ENCODE peak calls at places on chromosomes 2 and 18, in ten cellular contexts. I is fibroblast of villous mesenchyme; R is thoracic aorta; A is left lung; K is astrocyte of the spinal cord; F is SK-N-SH; D is dorsolateral prefrontal cortex; M is CD4-positive, alpha-beta T cell; N is neural crest cell; L is GM10248. G is an unnamed sample.

GRCh38 chr2:237563816-237564215 is 2.6 kb upstream of the PRLH start:
- DNase-seq in D (no peak), A (no peak), N (peak; percentile 29), F (no peak), I (peak; percentile 36), M (no peak), L (no peak), R (no peak), K (no peak), G (no peak)

GRCh38 chr2:100752628-100753333 is 67.2 kb upstream of the NPAS2 start:
- DNase-seq in I (peak; percentile 89), K (peak; percentile 76), R (no peak), D (no peak), L (no peak), M (no peak), A (no peak), F (no peak), N (no peak), G (no peak)

GRCh38 chr2:24818721-24819167 is 25.5 kb downstream of the CENPO start:
- DNase-seq in L (no peak), K (peak; percentile 55), R (no peak), N (no peak), A (no peak), M (no peak), F (peak; percentile 22), D (no peak), I (peak; percentile 30), G (peak; percentile 6)

GRCh38 chr2:201795608-201796477 is 10.5 kb upstream of the CDK15 start:
- DNase-seq in N (peak; percentile 46), A (no peak), I (peak; percentile 70), L (peak; percentile 38), F (peak; percentile 77), R (no peak), M (no peak), K (peak; percentile 72), D (peak; percentile 19), G (peak; percentile 49)

GRCh38 chr2:10709290-10709939 is 12.0 kb upstream of the ATP6V1C2 start:
- DNase-seq in N (no peak), L (no peak), D (no peak), A (no peak), K (no peak), M (no peak), I (peak; percentile 12), F (peak; percentile 50), R (no peak), G (no peak)

GRCh38 chr2:44295636-44296359 is 20.5 kb downstream of the SLC3A1 start:
- DNase-seq in L (no peak), A (no peak), I (no peak), D (no peak), R (no peak), K (no peak), M (no peak), N (no peak), F (no peak), G (no peak)

GRCh38 chr2:112163541-112163981 is 25.4 kb downstream of the FBLN7 start:
- DNase-seq in F (no peak), L (no peak), N (no peak), A (no peak), D (no peak), K (no peak), M (peak; percentile 0), I (no peak), R (no peak), G (no peak)

GRCh38 chr18:2547477-2548087 is 23.7 kb downstream of the METTL4 start:
- DNase-seq in I (peak; percentile 71), N (no peak), A (no peak), M (no peak), D (no peak), F (peak; percentile 46), L (peak; percentile 23), R (no peak), K (peak; percentile 74), G (no peak)

GRCh38 chr2:5365871-5366461 is 326.2 kb upstream of the SOX11 start:
- DNase-seq in M (no peak), L (peak; percentile 40), F (peak; percentile 80), A (peak; percentile 44), N (peak; percentile 87), R (no peak), D (peak; percentile 19), I (no peak), K (peak; percentile 67), G (peak; percentile 57)

GRCh38 chr2:46098606-46099005 is 198.6 kb upstream of the EPAS1 start:
- DNase-seq in L (no peak), R (no peak), I (peak; percentile 81), K (peak; percentile 87), A (no peak), M (no peak), D (no peak), N (no peak), F (no peak), G (no peak)

GRCh38 chr2:235088608-235089020 is 136.8 kb downstream of the SH3BP4 start:
- DNase-seq in K (no peak), D (no peak), L (no peak), R (no peak), I (no peak), A (no peak), N (no peak), F (no peak), M (no peak), G (no peak)

GRCh38 chr2:99656938-99657337 is 167.1 kb upstream of the REV1 start:
- DNase-seq in N (no peak), I (no peak), M (no peak), D (no peak), R (no peak), A (no peak), F (peak; percentile 60), K (peak; percentile 25), L (no peak), G (no peak)

GRCh38 chr2:39871291-39871761 is 92.3 kb upstream of the THUMPD2 start:
- DNase-seq in K (peak; percentile 94), I (peak; percentile 75), M (no peak), D (peak; percentile 57), L (no peak), R (no peak), N (no peak), A (no peak), F (peak; percentile 11), G (no peak)

GRCh38 chr18:12765127-12765526 is 62.3 kb downstream of the PSMG2 start:
- DNase-seq in I (no peak), L (no peak), K (no peak), M (no peak), A (no peak), F (no peak), D (no peak), N (no peak), R (no peak), G (no peak)

GRCh38 chr2:17768894-17769293 is 15.0 kb downstream of the GEN1 start:
- DNase-seq in K (no peak), R (no peak), I (no peak), F (no peak), M (no peak), N (no peak), A (no peak), L (no peak), D (no peak), G (no peak)

GRCh38 chr2:32212293-32212692 is 46.6 kb downstream of the SLC30A6 start:
- DNase-seq in A (no peak), M (no peak), I (no peak), N (no peak), D (no peak), L (no peak), K (no peak), R (no peak), F (no peak), G (no peak)
- TF ChIP-seq CTCF in A (no peak), M (no peak), I (no peak), N (no peak), D (no peak), L (no peak), K (no peak), R (no peak), F (no peak), G (no peak)

GRCh38 chr2:153873062-153874048 is 1.6 kb downstream of the GALNT13 start:
- DNase-seq in K (no peak), R (no peak), A (no peak), D (peak; percentile 10), N (peak; percentile 16), L (no peak), I (peak; percentile 5), M (no peak), F (peak; percentile 37), G (no peak)

GRCh38 chr2:153870308-153870707 is 1.4 kb upstream of the GALNT13 start:
- DNase-seq in N (no peak), M (no peak), A (no peak), F (peak; percentile 32), L (no peak), K (no peak), I (no peak), D (no peak), R (no peak), G (no peak)

GRCh38 chr2:153875801-153876466 is 4.2 kb downstream of the GALNT13 start:
- DNase-seq in D (no peak), K (no peak), R (no peak), L (no peak), A (no peak), M (no peak), N (no peak), I (no peak), F (no peak), G (no peak)

GRCh38 chr2:153872311-153873061 is 764 bp downstream of the GALNT13 start:
- DNase-seq in I (no peak), F (peak; percentile 49), K (no peak), A (no peak), M (no peak), D (peak; percentile 10), N (no peak), R (no peak), L (no peak), G (no peak)

GRCh38 chr2:153871231-153872221 is at the start of gene GALNT13:
- DNase-seq in R (no peak), M (no peak), N (peak; percentile 74), K (peak; percentile 70), F (peak; percentile 92), L (no peak), A (peak; percentile 62), I (peak; percentile 41), D (peak; percentile 91), G (no peak)
- TF ChIP-seq CTCF in R (no peak), M (no peak), N (no peak), K (no peak), F (no peak), L (no peak), A (no peak), I (no peak), D (no peak), G (no peak)

DNA sequence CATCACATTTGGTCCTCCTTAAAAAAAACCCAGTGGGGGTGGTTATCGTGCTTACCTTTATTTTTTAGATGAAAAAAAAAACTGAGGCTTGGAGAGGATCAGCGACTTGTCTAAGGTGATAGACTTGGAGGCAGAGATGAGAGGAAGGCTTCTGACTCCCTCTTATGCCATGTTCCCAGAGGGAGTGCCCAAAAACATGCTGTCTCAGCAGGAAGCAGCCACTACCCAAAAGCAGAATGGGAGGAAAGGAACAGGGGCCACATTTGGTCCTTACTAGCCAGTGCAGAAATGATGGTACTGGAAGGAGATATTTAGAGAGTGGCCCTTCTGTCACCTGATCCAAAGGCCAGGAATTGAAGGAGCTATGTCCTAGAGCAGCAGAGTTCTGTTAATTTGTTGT is 118.4 kb downstream of the B3GNT2 start:
- DNase-seq in D (no peak), N (no peak), R (no peak), L (no peak), M (no peak), F (no peak), K (no peak), I (no peak), A (no peak), G (no peak)
- TF ChIP-seq CTCF in D (no peak), N (no peak), R (no peak), L (no peak), M (no peak), F (no peak), K (no peak), I (no peak), A (no peak), G (no peak)

GRCh38 chr2:171957061-171957460 is 34.8 kb downstream of the HAT1 start:
- DNase-seq in M (no peak), R (no peak), I (peak; percentile 17), F (no peak), A (no peak), N (no peak), L (no peak), D (no peak), K (no peak), G (no peak)
- TF ChIP-seq CTCF in M (no peak), R (no peak), I (peak; percentile 17), F (no peak), A (no peak), N (peak; percentile 19), L (peak; percentile 31), D (no peak), K (no peak), G (peak; percentile 16)